ENCODE peak calls at places on chromosome 10, in ten cellular contexts. Y is AG04450, W is adrenal gland, M is Peyer's patch, V is AG09309, R is GM12865, K is WTC11, I is right lobe of liver, H is astrocyte, B is cardiac fibroblast. S is an unnamed sample.

GRCh38 chr10:88702848-88703597 is 3.0 kb upstream of the LIPK start:
- DNase-seq in H (peak; percentile 86), Y (peak; percentile 2), W (no peak), M (peak; percentile 79), I (no peak), V (no peak), K (peak; percentile 39), B (peak; percentile 48), R (no peak), S (peak; percentile 69)

GRCh38 chr10:92690211-92691041 is 671 bp downstream of the HHEX start:
- DNase-seq in W (peak; percentile 76), I (peak; percentile 73), K (peak; percentile 52), Y (no peak), V (no peak), R (peak; percentile 43), H (peak; percentile 57), B (peak; percentile 67), M (peak; percentile 86), S (no peak)

GRCh38 chr10:1149793-1150637 is 93.8 kb downstream of the WDR37 start:
- DNase-seq in Y (no peak), K (no peak), H (no peak), R (no peak), B (no peak), W (no peak), M (no peak), I (no peak), V (no peak), S (no peak)

GRCh38 chr10:7804216-7804615 is 14.1 kb upstream of the TAF3 start:
- DNase-seq in W (no peak), H (no peak), I (no peak), V (no peak), K (no peak), Y (no peak), B (no peak), M (no peak), R (no peak), S (no peak)

GRCh38 chr10:79142064-79142491 is 73.3 kb downstream of the ZMIZ1 start:
- DNase-seq in K (no peak), I (no peak), V (peak; percentile 62), R (no peak), M (no peak), W (no peak), B (peak; percentile 46), H (peak; percentile 94), Y (no peak), S (no peak)

GRCh38 chr10:34017281-34017680 is 682.8 kb upstream of the NRP1 start:
- DNase-seq in W (no peak), H (no peak), K (peak; percentile 71), Y (no peak), I (no peak), B (no peak), R (no peak), M (no peak), V (no peak), S (no peak)

GRCh38 chr10:7477538-7478334 is 66.9 kb upstream of the SFMBT2 start:
- DNase-seq in R (peak; percentile 70), W (no peak), V (no peak), K (no peak), H (no peak), B (no peak), I (no peak), Y (no peak), M (peak; percentile 56), S (no peak)

GRCh38 chr10:35127289-35127891 is 744 bp downstream of the CREM start:
- DNase-seq in B (peak; percentile 76), M (peak; percentile 76), H (peak; percentile 51), Y (peak; percentile 18), I (peak; percentile 66), K (peak; percentile 47), V (no peak), W (peak; percentile 67), R (peak; percentile 68), S (peak; percentile 66)

GRCh38 chr10:91604936-91605534 is 27.8 kb downstream of the PPP1R3C start:
- DNase-seq in V (no peak), B (peak; percentile 77), W (no peak), I (no peak), K (no peak), R (no peak), M (no peak), H (peak; percentile 79), Y (no peak), S (peak; percentile 40)

GRCh38 chr10:69883256-69883655 is 81.5 kb downstream of the COL13A1 start:
- DNase-seq in R (peak; percentile 15), Y (no peak), I (peak; percentile 82), W (no peak), H (no peak), M (peak; percentile 66), B (no peak), V (no peak), K (no peak), S (peak; percentile 54)
- TF ChIP-seq CTCF in R (peak; percentile 17), Y (no peak), I (peak; percentile 49), W (no peak), H (no peak), M (peak; percentile 29), B (no peak), V (no peak), K (no peak), S (peak; percentile 9)

GRCh38 chr10:57457972-57458512 is 809.7 kb downstream of the IPMK start:
- DNase-seq in Y (no peak), W (no peak), H (no peak), B (no peak), K (no peak), R (peak; percentile 52), V (no peak), I (no peak), M (no peak), S (no peak)
- TF ChIP-seq CTCF in Y (no peak), W (no peak), H (no peak), B (no peak), K (no peak), R (no peak), V (no peak), I (no peak), M (no peak), S (no peak)

GRCh38 chr10:84054743-84055142 is 84.6 kb upstream of the GHITM start:
- DNase-seq in H (no peak), Y (no peak), V (no peak), I (no peak), M (no peak), W (no peak), K (peak; percentile 22), R (no peak), B (no peak), S (no peak)
- TF ChIP-seq CTCF in H (no peak), Y (no peak), V (no peak), I (no peak), M (no peak), W (no peak), K (no peak), R (no peak), B (no peak), S (no peak)

DNA sequence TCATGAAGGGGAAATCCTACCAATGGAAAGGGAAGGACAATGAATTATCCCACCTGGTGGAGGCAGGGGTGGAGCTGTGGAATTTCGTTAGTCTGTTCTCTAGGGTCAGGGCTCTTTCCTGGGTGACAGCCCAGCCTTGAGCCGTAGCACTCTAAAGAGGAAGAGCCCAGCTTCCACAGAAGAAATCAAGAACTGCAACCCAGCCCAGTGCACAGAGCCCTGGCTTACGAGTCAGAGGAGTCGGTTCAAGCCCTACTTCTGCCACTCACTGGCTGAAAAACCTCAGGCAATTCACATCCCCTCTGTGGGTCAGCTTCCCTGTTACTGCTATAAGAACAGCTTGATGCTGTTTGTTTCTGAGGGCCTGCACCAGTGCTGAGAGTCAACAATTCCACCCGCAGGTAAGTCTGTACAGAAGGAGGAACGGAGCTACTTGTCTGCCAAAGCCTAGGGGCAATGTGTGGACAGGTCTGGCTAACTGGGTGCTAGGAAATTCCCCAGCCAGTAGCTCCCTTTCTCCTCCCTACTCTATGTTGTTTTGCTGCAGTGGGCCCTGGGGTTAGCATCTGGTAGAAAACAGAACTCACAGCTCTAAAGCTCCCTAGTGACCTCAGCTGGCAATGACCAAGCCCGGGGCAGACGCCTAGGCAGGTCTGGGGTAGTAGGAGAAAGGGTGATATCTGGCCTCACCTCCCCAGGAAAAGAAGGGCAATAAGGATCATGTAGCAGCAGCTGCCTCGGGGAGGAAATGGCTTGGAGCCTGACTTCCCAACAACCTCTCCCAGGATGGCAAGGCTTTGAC is 3.3 kb downstream of the AVPI1 start:
- DNase-seq in V (no peak), B (peak; percentile 41), Y (no peak), I (no peak), M (peak; percentile 64), H (peak; percentile 35), R (no peak), K (no peak), W (no peak), S (peak; percentile 60)
- TF ChIP-seq CTCF in V (peak; percentile 12), B (no peak), Y (no peak), I (no peak), M (no peak), H (no peak), R (no peak), K (no peak), W (no peak), S (no peak)

GRCh38 chr10:74891048-74891447 is 64.6 kb downstream of the KAT6B start:
- DNase-seq in Y (no peak), K (no peak), W (peak; percentile 41), V (no peak), B (no peak), I (peak; percentile 55), M (no peak), R (no peak), H (no peak), S (no peak)

GRCh38 chr10:74890460-74890859 is 64.1 kb downstream of the KAT6B start:
- DNase-seq in W (no peak), I (no peak), Y (no peak), K (no peak), B (no peak), V (no peak), H (no peak), M (no peak), R (no peak), S (no peak)

GRCh38 chr10:74887614-74888284 is 61.3 kb downstream of the KAT6B start:
- DNase-seq in V (no peak), I (no peak), H (no peak), B (no peak), W (no peak), M (no peak), K (no peak), R (no peak), Y (no peak), S (no peak)

GRCh38 chr10:74889662-74889998 is 63.2 kb downstream of the KAT6B start:
- DNase-seq in B (no peak), K (no peak), Y (no peak), R (no peak), H (no peak), I (no peak), V (no peak), M (no peak), W (no peak), S (no peak)

DNA sequence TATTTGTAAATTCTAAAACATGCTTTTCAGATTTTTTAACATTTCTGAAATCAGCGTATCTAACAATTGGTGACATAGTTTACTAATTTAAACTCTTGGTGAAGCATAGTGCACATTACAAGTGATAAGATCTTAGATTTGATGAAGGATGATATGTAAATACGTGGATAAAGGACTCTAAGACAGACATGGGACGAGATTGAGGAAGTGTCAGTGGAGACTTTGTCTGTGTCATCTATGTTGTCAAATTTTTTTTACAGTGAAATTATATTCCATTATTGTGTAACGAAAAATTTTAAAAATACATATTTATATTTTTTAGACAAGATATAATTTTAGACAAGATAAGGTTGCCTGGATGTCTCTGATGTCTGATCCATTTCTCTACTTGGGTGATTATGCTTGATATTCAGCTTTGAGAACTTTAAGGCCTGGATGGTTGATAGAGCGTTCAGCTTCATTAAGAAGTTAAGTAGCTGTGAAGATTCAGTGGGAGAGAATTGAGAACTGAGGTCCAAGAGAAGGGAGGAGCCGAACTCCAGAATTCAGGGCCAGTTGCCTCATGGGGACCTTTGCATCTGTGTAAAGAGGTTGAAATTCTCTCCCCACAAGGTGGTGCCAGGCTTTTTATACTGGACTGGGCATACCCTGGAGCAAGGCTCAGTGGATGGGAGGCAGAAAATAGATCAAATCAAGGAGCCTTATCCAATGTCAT is 62.7 kb downstream of the KAT6B start:
- DNase-seq in M (no peak), W (no peak), V (no peak), B (peak; percentile 9), K (no peak), R (no peak), Y (no peak), H (no peak), I (peak; percentile 52), S (peak; percentile 30)
- TF ChIP-seq CTCF in M (no peak), W (peak; percentile 18), V (peak; percentile 31), B (peak; percentile 7), K (no peak), R (no peak), Y (peak; percentile 12), H (no peak), I (peak; percentile 24), S (no peak)